ENCODE peak calls at places on chromosomes 16 and 17, in five cellular contexts. Q, S, G, H and U are unnamed samples.
A peak's percentile ranks its signal among the peaks of the same experiment; 100 is the strongest.

GRCh38 chr16:22352726-22353125 is 21.7 kb downstream of the CDR2 start:
- DNase-seq in Q (no peak), S (no peak), H (no peak), G (no peak), U (no peak)

GRCh38 chr17:69819316-69820087 is 255.5 kb upstream of the KCNJ16 start:
- DNase-seq in Q (peak; percentile 40), H (no peak), G (peak; percentile 10), S (no peak), U (no peak)

GRCh38 chr17:71251276-71251675 is 869.5 kb upstream of the SOX9 start:
- DNase-seq in H (no peak), S (no peak), G (peak; percentile 46), Q (peak; percentile 40), U (no peak)

GRCh38 chr16:81444448-81445121 is at the start of gene CMIP:
- DNase-seq in S (peak; percentile 95), H (peak; percentile 96), Q (peak; percentile 96), G (peak; percentile 14), U (peak; percentile 75)

GRCh38 chr16:63613701-63614100 is 1508.2 kb downstream of the CDH11 start:
- DNase-seq in Q (no peak), H (no peak), S (no peak), G (peak; percentile 42), U (no peak)

GRCh38 chr17:5584971-5585794 is 874 bp upstream of the NLRP1 start:
- DNase-seq in S (no peak), G (peak; percentile 76), Q (peak; percentile 88), H (no peak), U (no peak)

GRCh38 chr16:85699628-85700027 is 10.9 kb upstream of the GINS2 start:
- DNase-seq in S (no peak), Q (peak; percentile 75), H (peak; percentile 12), G (peak; percentile 75), U (no peak)

GRCh38 chr16:12613131-12613991 is 190.3 kb downstream of the CPPED1 start:
- DNase-seq in Q (no peak), S (no peak), H (no peak), G (peak; percentile 98), U (no peak)

GRCh38 chr16:84735846-84736586 is 36.2 kb downstream of the USP10 start:
- DNase-seq in G (no peak), Q (no peak), H (peak; percentile 51), S (no peak), U (no peak)

GRCh38 chr17:50638851-50639767 is 4.4 kb downstream of the ABCC3 start:
- DNase-seq in H (peak; percentile 81), Q (peak; percentile 95), G (peak; percentile 99), S (peak; percentile 94), U (no peak)

GRCh38 chr17:35315283-35315682 is 58.1 kb downstream of the SLFN11 start:
- DNase-seq in G (peak; percentile 88), S (no peak), H (no peak), Q (peak; percentile 80), U (no peak)

GRCh38 chr17:8792646-8793045 is 6.5 kb downstream of the MFSD6L start:
- DNase-seq in Q (no peak), G (no peak), S (no peak), H (no peak), U (no peak)

GRCh38 chr17:79947351-79948031 is 88.2 kb downstream of the TBC1D16 start:
- DNase-seq in S (peak; percentile 83), Q (no peak), G (peak; percentile 62), H (no peak), U (no peak)

GRCh38 chr17:75758131-75758905 is 6.7 kb downstream of the GALK1 start:
- DNase-seq in Q (no peak), S (no peak), G (no peak), H (peak; percentile 30), U (no peak)

GRCh38 chr17:68006797-68007196 is 10.5 kb upstream of the C17orf58 start:
- DNase-seq in S (no peak), G (no peak), Q (no peak), H (no peak), U (no peak)

GRCh38 chr16:23269248-23270091 is 32.6 kb upstream of the SCNN1B start:
- DNase-seq in Q (no peak), S (no peak), G (no peak), H (no peak), U (no peak)